ENCODE peak calls at places on chromosomes 12 and 14, in five cellular contexts. X, M, D, G and W are unnamed samples.

GRCh38 chr12:22856120-22856699 is 231.2 kb downstream of the ETNK1 start:
- DNase-seq in X (no peak), M (no peak), D (no peak), G (peak), W (no peak)

GRCh38 chr12:43285248-43285647 is 266.8 kb downstream of the ADAMTS20 start:
- DNase-seq in X (no peak), M (no peak), D (no peak), G (no peak), W (no peak)

GRCh38 chr12:103799504-103800251 is 41.4 kb downstream of the NT5DC3 start:
- DNase-seq in X (peak), M (no peak), D (no peak), G (peak), W (no peak)

GRCh38 chr12:75862692-75863471 is 168.7 kb downstream of the PHLDA1 start:
- DNase-seq in X (no peak), M (no peak), D (no peak), G (no peak), W (no peak)

GRCh38 chr14:61438036-61438435 is 116.7 kb downstream of the PRKCH start:
- DNase-seq in X (no peak), M (no peak), D (no peak), G (no peak), W (no peak)

GRCh38 chr12:62361048-62361447 is 100.8 kb downstream of the USP15 start:
- DNase-seq in X (no peak), M (no peak), D (no peak), G (no peak), W (no peak)

GRCh38 chr12:117090816-117091711 is 8.2 kb downstream of the TESC start:
- DNase-seq in X (no peak), M (no peak), D (no peak), G (no peak), W (no peak)

GRCh38 chr12:2429032-2429431 is 365.7 kb upstream of the FKBP4 start:
- DNase-seq in X (peak), M (no peak), D (no peak), G (no peak), W (no peak)

GRCh38 chr12:14892726-14893442 is 7.2 kb upstream of the MGP start:
- DNase-seq in X (peak), M (peak), D (no peak), G (peak), W (no peak)

GRCh38 chr12:80598004-80598606 is 109.3 kb upstream of the MYF6 start:
- DNase-seq in X (no peak), M (no peak), D (no peak), G (no peak), W (no peak)

GRCh38 chr14:72810201-72810600 is 83.7 kb downstream of the DPF3 start:
- DNase-seq in X (no peak), M (no peak), D (no peak), G (no peak), W (no peak)

GRCh38 chr12:32860182-32860581 is 36.4 kb downstream of the PKP2 start:
- DNase-seq in X (no peak), M (no peak), D (no peak), G (no peak), W (no peak)

GRCh38 chr14:99182548-99183115 is 89.4 kb downstream of the BCL11B start:
- DNase-seq in X (no peak), M (no peak), D (no peak), G (no peak), W (no peak)

GRCh38 chr14:74908861-74909341 is 14.2 kb downstream of the RPS6KL1 start:
- DNase-seq in X (no peak), M (no peak), D (no peak), G (no peak), W (no peak)

GRCh38 chr12:69405466-69405865 is 45.9 kb downstream of the YEATS4 start:
- DNase-seq in X (peak), M (no peak), D (no peak), G (no peak), W (no peak)

GRCh38 chr14:99574099-99574880 is 29.7 kb downstream of the CCDC85C start:
- DNase-seq in X (peak), M (no peak), D (no peak), G (no peak), W (peak)

GRCh38 chr12:132393991-132394949 is 64.9 kb upstream of the GALNT9 start:
- DNase-seq in X (no peak), M (no peak), D (no peak), G (peak), W (no peak)

GRCh38 chr14:36583242-36584166 is 1.1 kb upstream of the NKX2-8 start:
- DNase-seq in X (no peak), M (no peak), D (no peak), G (no peak), W (no peak)

GRCh38 chr12:3759878-3760277 is 7.0 kb upstream of the CRACR2A start:
- DNase-seq in X (no peak), M (no peak), D (no peak), G (peak), W (no peak)

GRCh38 chr12:91920276-91920675 is 225.4 kb downstream of the BTG1 start:
- DNase-seq in X (no peak), M (no peak), D (no peak), G (peak), W (no peak)

GRCh38 chr12:59624732-59625455 is 29.1 kb downstream of the SLC16A7 start:
- DNase-seq in X (no peak), M (no peak), D (no peak), G (peak), W (no peak)

GRCh38 chr14:21437063-21437901 is 18.6 kb downstream of the CHD8 start:
- DNase-seq in X (peak), M (peak), D (peak), G (peak), W (peak)
- TF ChIP-seq POLR2A in X (peak), M (no peak), D (peak), G (no peak), W (peak)

DNA sequence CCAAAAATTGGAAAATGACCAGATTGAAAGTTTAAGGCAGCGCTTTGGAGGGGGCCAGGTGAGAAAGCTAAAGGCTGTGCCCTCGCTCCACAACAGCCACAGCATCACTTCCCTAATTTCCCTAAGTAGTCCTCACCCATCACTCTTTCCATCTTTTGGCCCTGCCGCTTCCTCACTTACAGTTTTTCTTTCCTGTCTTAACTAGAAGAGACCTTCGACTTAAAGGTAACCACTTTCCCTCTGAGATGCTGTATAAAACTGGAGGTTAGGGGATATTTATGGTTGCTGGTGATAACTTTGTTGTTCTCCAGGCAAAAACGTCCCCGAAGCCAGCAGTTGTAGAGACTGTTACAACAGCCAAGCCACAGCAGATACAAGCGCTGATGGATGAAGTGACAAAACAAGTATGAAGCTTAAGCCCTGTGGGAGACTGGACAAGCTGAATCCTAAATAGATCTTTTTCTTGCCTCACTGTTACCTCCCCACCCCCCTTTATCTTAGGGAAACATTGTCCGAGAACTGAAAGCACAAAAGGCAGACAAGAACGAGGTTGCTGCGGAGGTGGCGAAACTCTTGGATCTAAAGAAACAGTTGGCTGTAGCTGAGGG is 4.3 kb downstream of the DDIT3 start:
- DNase-seq in X (no peak), M (no peak), D (no peak), G (no peak), W (no peak)
- TF ChIP-seq POLR2A in X (no peak), M (no peak), D (peak), G (no peak), W (no peak)

GRCh38 chr14:23548351-23549318 is 2.9 kb downstream of the ZFHX2 start:
- DNase-seq in X (no peak), M (no peak), D (no peak), G (no peak), W (no peak)

GRCh38 chr14:23550131-23550826 is 1.3 kb downstream of the ZFHX2 start:
- DNase-seq in X (no peak), M (no peak), D (no peak), G (no peak), W (no peak)

GRCh38 chr14:23547924-23548323 is 3.6 kb downstream of the ZFHX2 start:
- DNase-seq in X (no peak), M (no peak), D (no peak), G (no peak), W (no peak)

GRCh38 chr14:23550827-23551265 is 719 bp downstream of the ZFHX2 start:
- DNase-seq in X (no peak), M (no peak), D (no peak), G (peak), W (no peak)

GRCh38 chr14:23551266-23552028 is at the start of gene ZFHX2:
- DNase-seq in X (peak), M (no peak), D (no peak), G (peak), W (peak)
- TF ChIP-seq POLR2A in X (no peak), M (no peak), D (peak), G (peak), W (peak)

GRCh38 chr14:23237772-23238594 is at the start of gene RNF212B:
- DNase-seq in X (peak), M (peak), D (no peak), G (peak), W (peak)
- TF ChIP-seq POLR2A in X (no peak), M (no peak), D (no peak), G (no peak), W (no peak)

GRCh38 chr12:88141774-88142609 is at the start of the genes CEP290 and TMTC3:
- DNase-seq in X (peak), M (peak), D (peak), G (peak), W (peak)
- TF ChIP-seq POLR2A in X (peak), M (no peak), D (peak), G (peak), W (no peak)

GRCh38 chr12:51244269-51244668 is 5.6 kb downstream of the DAZAP2 start:
- DNase-seq in X (no peak), M (no peak), D (no peak), G (no peak), W (no peak)
- TF ChIP-seq POLR2A in X (no peak), M (no peak), D (peak), G (no peak), W (no peak)

DNA sequence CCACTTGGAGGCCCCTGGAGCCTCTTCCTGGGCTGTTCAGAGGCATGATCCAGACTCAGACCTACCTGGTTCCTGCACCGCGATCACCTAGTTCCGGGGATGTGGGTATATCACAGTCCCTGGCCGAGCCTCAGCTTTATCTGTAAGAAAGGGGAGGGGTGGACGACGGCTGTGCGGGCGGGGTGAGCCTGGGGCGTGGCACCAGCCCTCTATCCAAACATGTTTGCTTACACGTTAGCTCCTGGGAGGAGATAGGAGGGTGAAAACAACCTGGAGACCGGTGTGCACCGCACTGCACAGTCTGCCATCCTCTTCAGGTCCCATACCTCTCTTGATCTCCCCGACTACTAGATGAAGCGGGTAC is 1.2 kb downstream of the ANKRD9 start:
- DNase-seq in X (no peak), M (peak), D (no peak), G (no peak), W (no peak)
- TF ChIP-seq POLR2A in X (no peak), M (no peak), D (no peak), G (no peak), W (no peak)

GRCh38 chr12:53049582-53050318 is at the start of gene TNS2:
- DNase-seq in X (peak), M (peak), D (no peak), G (no peak), W (peak)
- TF ChIP-seq POLR2A in X (peak), M (no peak), D (no peak), G (no peak), W (no peak)

DNA sequence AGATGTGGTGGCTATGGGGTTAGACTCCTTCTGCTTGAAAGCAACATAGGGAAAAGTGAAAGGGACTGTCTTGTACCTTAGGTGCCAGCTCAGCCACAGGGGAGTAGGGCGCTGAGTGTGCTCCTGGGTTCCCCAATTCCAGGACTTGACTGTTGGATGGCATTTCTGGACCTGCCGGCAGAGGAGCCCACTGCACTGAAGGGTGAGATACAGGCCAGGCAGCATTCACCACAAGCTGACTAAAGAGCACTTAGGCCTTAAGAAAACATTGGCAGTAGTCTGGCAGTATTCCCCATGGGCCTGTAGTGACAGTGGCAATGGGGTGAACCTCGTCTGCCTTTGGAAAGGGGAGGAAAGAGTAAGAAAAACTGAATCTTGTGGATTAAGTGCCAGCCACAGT is 67.1 kb upstream of the TMTC2 start:
- DNase-seq in X (no peak), M (no peak), D (no peak), G (no peak), W (no peak)
- TF ChIP-seq POLR2A in X (no peak), M (no peak), D (no peak), G (no peak), W (no peak)

GRCh38 chr12:47774664-47775063 is 1.6 kb downstream of the SLC48A1 start:
- DNase-seq in X (no peak), M (no peak), D (no peak), G (no peak), W (no peak)

GRCh38 chr12:47773858-47774580 is 981 bp downstream of the SLC48A1 start:
- DNase-seq in X (no peak), M (no peak), D (no peak), G (peak), W (no peak)

GRCh38 chr12:47772094-47772660 is 861 bp upstream of the SLC48A1 start:
- DNase-seq in X (no peak), M (no peak), D (no peak), G (no peak), W (no peak)

GRCh38 chr12:47772738-47773061 is 338 bp upstream of the SLC48A1 start:
- DNase-seq in X (no peak), M (no peak), D (no peak), G (no peak), W (no peak)

GRCh38 chr12:47773062-47773857 is at the start of gene SLC48A1:
- DNase-seq in X (peak), M (no peak), D (no peak), G (peak), W (peak)
- TF ChIP-seq POLR2A in X (no peak), M (no peak), D (peak), G (peak), W (no peak)